ENCODE peak calls at places on chromosomes 3 and 15, in nine cellular contexts. A is foreskin fibroblast; M is breast epithelium; L is cardiac fibroblast; E is stimulated activated CD4-positive, alpha-beta T cell treated with anti-CD3 and anti-CD28 coated beads, Interleukin-15, amount 100 ng/mL, for 24 hours; N is B cell; O is activated T-cell treated with anti-CD3 and anti-CD28 coated beads, Interleukin-2, amount 50 U/mL, for 4 hours; U is GM10248; D is stimulated activated CD8-positive, alpha-beta memory T cell treated with anti-CD3 and anti-CD28 coated beads, Interleukin-2, amount 100 ng/mL, for 1 hour. V is an unnamed sample.
A peak's percentile ranks its signal among the peaks of the same experiment; 100 is the strongest.

GRCh38 chr15:79160211-79160610 is 69.6 kb upstream of the RASGRF1 start:
- DNase-seq in A (peak; percentile 67), M (no peak), L (no peak), E (no peak), N (no peak), O (no peak), U (no peak), D (no peak), V (peak; percentile 82)

GRCh38 chr15:74442604-74443003 is 8.8 kb upstream of the SEMA7A start:
- DNase-seq in A (peak; percentile 12), M (no peak), L (no peak), E (no peak), N (no peak), O (no peak), U (no peak), D (no peak), V (no peak)

GRCh38 chr3:30607032-30607833 is 832 bp downstream of the TGFBR2 start:
- DNase-seq in A (peak; percentile 70), M (peak; percentile 60), L (peak; percentile 68), E (peak; percentile 73), N (peak; percentile 89), O (peak; percentile 64), U (peak; percentile 55), D (peak; percentile 33), V (peak; percentile 25)

GRCh38 chr3:44106761-44107160 is 134.9 kb upstream of the TOPAZ1 start:
- DNase-seq in A (peak; percentile 34), M (no peak), L (no peak), E (no peak), N (no peak), O (no peak), U (no peak), D (no peak), V (peak; percentile 77)

GRCh38 chr3:95612611-95613010 is 1201.8 kb upstream of the EPHA6 start:
- DNase-seq in A (no peak), M (no peak), L (no peak), E (no peak), N (no peak), O (no peak), U (no peak), D (no peak), V (no peak)

GRCh38 chr15:100730655-100731240 is 128.4 kb downstream of the ASB7 start:
- DNase-seq in A (no peak), M (no peak), L (no peak), E (no peak), N (no peak), O (no peak), U (no peak), D (no peak), V (no peak)

GRCh38 chr3:152175576-152175883 is 93.2 kb upstream of the MBNL1 start:
- DNase-seq in A (peak; percentile 91), M (no peak), L (peak; percentile 89), E (no peak), N (no peak), O (no peak), U (no peak), D (no peak), V (no peak)

GRCh38 chr3:24145481-24145880 is 200.4 kb downstream of the NR1D2 start:
- DNase-seq in A (peak; percentile 11), M (no peak), L (no peak), E (no peak), N (no peak), O (no peak), U (no peak), D (no peak), V (no peak)

GRCh38 chr3:187735837-187736236 is 9.4 kb downstream of the BCL6 start:
- DNase-seq in A (peak; percentile 27), M (peak; percentile 29), L (no peak), E (no peak), N (no peak), O (no peak), U (no peak), D (no peak), V (no peak)

GRCh38 chr3:162738778-162739177 is 1242.2 kb downstream of the OTOL1 start:
- DNase-seq in A (no peak), M (no peak), L (no peak), E (no peak), N (no peak), O (no peak), U (no peak), D (no peak), V (no peak)

GRCh38 chr3:107543666-107544065 is 20.9 kb downstream of the BBX start:
- DNase-seq in A (peak; percentile 18), M (no peak), L (peak; percentile 36), E (no peak), N (no peak), O (no peak), U (no peak), D (no peak), V (no peak)

GRCh38 chr3:45212095-45212468 is 14.0 kb downstream of the TMEM158 start:
- DNase-seq in A (no peak), M (no peak), L (no peak), E (no peak), N (no peak), O (no peak), U (no peak), D (no peak), V (no peak)

GRCh38 chr3:185153170-185153733 is 392 bp upstream of the C3orf70 start:
- DNase-seq in A (no peak), M (no peak), L (no peak), E (peak; percentile 28), N (no peak), O (no peak), U (peak; percentile 11), D (no peak), V (peak; percentile 35)

GRCh38 chr3:172213168-172213567 is 173.8 kb downstream of the FNDC3B start:
- DNase-seq in A (no peak), M (no peak), L (peak; percentile 56), E (peak; percentile 24), N (no peak), O (no peak), U (no peak), D (no peak), V (no peak)

GRCh38 chr3:149454746-149455145 is 19.8 kb upstream of the TM4SF4 start:
- DNase-seq in A (peak; percentile 80), M (no peak), L (peak; percentile 37), E (no peak), N (no peak), O (no peak), U (no peak), D (no peak), V (no peak)

GRCh38 chr3:11198070-11198469 is 43.8 kb downstream of the HRH1 start:
- DNase-seq in A (no peak), M (no peak), L (no peak), E (no peak), N (no peak), O (no peak), U (no peak), D (no peak), V (no peak)